ENCODE peak calls at places on chromosome 20, in ten cellular contexts. B is GM20000; Q is epithelial cell of esophagus; D is T-cell; V is NCI-H510A; W is NCI-H2081; N is AG09319; M is NCI-H1092 treated with DMSO at 0.1 percent for 48 hours; Y is D721Med; X is activated CD8-positive, alpha-beta memory T cell treated with anti-CD3 and anti-CD28 coated beads, Interleukin-2, amount 10 ng/mL, durations not matched to agents 7 days and 5 days. A is an unnamed sample.

GRCh38 chr20:62768815-62769287 is 27.4 kb upstream of the MRGBP start:
- DNase-seq in B (no peak), Q (no peak), D (no peak), V (no peak), W (peak), N (no peak), M (peak), Y (no peak), X (no peak), A (peak)

GRCh38 chr20:60365882-60366281 is 407.7 kb downstream of the CDH26 start:
- DNase-seq in B (no peak), Q (no peak), D (no peak), V (no peak), W (no peak), N (no peak), M (peak), Y (no peak), X (no peak), A (no peak)

GRCh38 chr20:8633366-8633765 is 435.5 kb upstream of the PLCB4 start:
- DNase-seq in B (no peak), Q (peak), D (no peak), V (no peak), W (no peak), N (no peak), M (no peak), Y (no peak), X (no peak), A (peak)

GRCh38 chr20:34552569-34552968 is 5.9 kb upstream of the MAP1LC3A start:
- DNase-seq in B (no peak), Q (no peak), D (no peak), V (no peak), W (no peak), N (no peak), M (no peak), Y (no peak), X (no peak), A (no peak)

GRCh38 chr20:62235001-62235776 is 3.1 kb upstream of the OSBPL2 start:
- DNase-seq in B (no peak), Q (no peak), D (no peak), V (no peak), W (no peak), N (no peak), M (no peak), Y (no peak), X (no peak), A (no peak)

GRCh38 chr20:16860914-16861313 is 112.8 kb downstream of the OTOR start:
- DNase-seq in B (no peak), Q (no peak), D (no peak), V (no peak), W (no peak), N (no peak), M (no peak), Y (no peak), X (no peak), A (no peak)

GRCh38 chr20:45346291-45346718 is 1.9 kb downstream of the SDC4 start:
- DNase-seq in B (no peak), Q (no peak), D (no peak), V (no peak), W (no peak), N (no peak), M (no peak), Y (no peak), X (no peak), A (no peak)

GRCh38 chr20:2799688-2800589 is 488 bp downstream of the CPXM1 start:
- DNase-seq in B (peak), Q (no peak), D (no peak), V (no peak), W (no peak), N (no peak), M (no peak), Y (no peak), X (no peak), A (no peak)

GRCh38 chr20:38094373-38094775 is 60.8 kb downstream of the RPRD1B start:
- DNase-seq in B (peak), Q (peak), D (no peak), V (no peak), W (no peak), N (no peak), M (no peak), Y (no peak), X (peak), A (no peak)

GRCh38 chr20:6381887-6382286 is 259.1 kb upstream of the FERMT1 start:
- DNase-seq in B (no peak), Q (peak), D (no peak), V (no peak), W (peak), N (no peak), M (no peak), Y (no peak), X (no peak), A (peak)

GRCh38 chr20:35664544-35665206 is at the start of the genes CPNE1 and RBM12:
- DNase-seq in B (peak), Q (peak), D (peak), V (peak), W (peak), N (peak), M (peak), Y (peak), X (peak), A (peak)